ENCODE peak calls at places on chromosome 11, in five cellular contexts. Y is dorsolateral prefrontal cortex; V is activated T-cell treated with anti-CD3 and anti-CD28 coated beads, Interleukin-2, amount 50 U/mL, for 4 hours; X is prostate gland; D is HS-5. O is an unnamed sample.

GRCh38 chr11:67699521-67699920 is 25.1 kb upstream of the ALDH3B2 start:
- DNase-seq in V (no peak), D (no peak), Y (no peak), X (no peak), O (no peak)

GRCh38 chr11:43935131-43935979 is 7.1 kb upstream of the C11orf96 start:
- DNase-seq in V (no peak), X (no peak), Y (no peak), D (no peak), O (no peak)

GRCh38 chr11:64130618-64131017 is 35.3 kb downstream of the MACROD1 start:
- DNase-seq in Y (no peak), D (no peak), X (peak), V (no peak), O (no peak)

GRCh38 chr11:6418958-6419611 is at the start of gene APBB1:
- DNase-seq in V (peak), D (no peak), Y (peak), X (peak), O (peak)

GRCh38 chr11:126345759-126346585 is 9.5 kb upstream of the ST3GAL4 start:
- DNase-seq in D (no peak), V (no peak), Y (no peak), X (no peak), O (no peak)

GRCh38 chr11:76663461-76663760 is 7.1 kb downstream of the LRRC32 start:
- DNase-seq in D (no peak), V (no peak), Y (no peak), X (no peak), O (peak)

GRCh38 chr11:12377106-12377823 is at the start of gene PARVA:
- DNase-seq in D (peak), X (peak), Y (no peak), V (no peak), O (peak)

GRCh38 chr11:57430946-57431345 is 4.0 kb upstream of the SLC43A3 start:
- DNase-seq in Y (no peak), D (no peak), V (no peak), X (no peak), O (no peak)

GRCh38 chr11:113384551-113384950 is 3.0 kb upstream of the ANKK1 start:
- DNase-seq in V (no peak), D (peak), Y (no peak), X (peak), O (no peak)

GRCh38 chr11:131534611-131535010 is 164.2 kb downstream of the NTM start:
- DNase-seq in D (no peak), Y (no peak), X (no peak), V (no peak), O (no peak)

GRCh38 chr11:104286129-104286528 is 122.2 kb upstream of the PDGFD start:
- DNase-seq in X (no peak), V (no peak), Y (no peak), D (no peak), O (no peak)

GRCh38 chr11:8296872-8297271 is 33.2 kb upstream of the LMO1 start:
- DNase-seq in Y (no peak), V (no peak), D (no peak), X (no peak), O (peak)

GRCh38 chr11:92838655-92839334 is 130.7 kb upstream of the MTNR1B start:
- DNase-seq in V (no peak), Y (no peak), X (no peak), D (no peak), O (no peak)

GRCh38 chr11:121451982-121452608 is at the start of gene SORL1:
- DNase-seq in X (peak), V (peak), D (no peak), Y (peak), O (peak)

GRCh38 chr11:35523351-35523768 is 2.1 kb downstream of the PAMR1 start:
- DNase-seq in D (no peak), X (no peak), V (no peak), Y (no peak), O (no peak)

GRCh38 chr11:118918686-118919280 is 6.9 kb downstream of the BCL9L start:
- DNase-seq in V (no peak), Y (no peak), X (no peak), D (no peak), O (peak)

GRCh38 chr11:119529063-119529845 is 106.3 kb upstream of the THY1 start:
- DNase-seq in X (no peak), D (no peak), Y (no peak), V (no peak), O (peak)

O was measured in sigmoid colon.